ENCODE peak calls at places on chromosomes 1 and 21, in five cellular contexts. Z is GM13976, C is cardiac muscle cell, V is heart left ventricle, N is right lobe of liver. I is an unnamed sample.

GRCh38 chr1:57826535-57826934 is 402.7 kb upstream of the DAB1 start:
- DNase-seq in V (no peak), Z (no peak), C (no peak), N (no peak), I (no peak)

GRCh38 chr21:42515708-42516502 is 2.3 kb downstream of the SLC37A1 start:
- DNase-seq in V (no peak), N (no peak), C (no peak), Z (no peak), I (no peak)

GRCh38 chr1:105172803-105173202 is 1423.1 kb downstream of the AMY1C start:
- DNase-seq in Z (no peak), V (no peak), C (no peak), N (no peak), I (no peak)

GRCh38 chr21:25373126-25374082 is 233.9 kb downstream of the MRPL39 start:
- DNase-seq in C (no peak), N (no peak), Z (no peak), V (no peak), I (no peak)

GRCh38 chr1:92291372-92291999 is 7.3 kb downstream of the GLMN start:
- DNase-seq in C (peak), N (no peak), V (no peak), Z (peak), I (peak)

GRCh38 chr1:211985556-211986264 is 49.6 kb downstream of the INTS7 start:
- DNase-seq in Z (peak), C (no peak), N (no peak), V (no peak), I (no peak)

GRCh38 chr1:93905734-93906133 is 3.5 kb downstream of the GCLM start:
- DNase-seq in Z (no peak), V (no peak), C (peak), N (no peak), I (no peak)

GRCh38 chr1:216723274-216723780 is at the start of gene ESRRG:
- DNase-seq in N (no peak), V (peak), Z (no peak), C (no peak), I (peak)

GRCh38 chr1:15616704-15617172 is 520 bp upstream of the DDI2 start:
- DNase-seq in N (no peak), C (peak), V (peak), Z (peak), I (no peak)

GRCh38 chr1:91768786-91769697 is 116.9 kb downstream of the TGFBR3 start:
- DNase-seq in C (no peak), N (no peak), V (no peak), Z (no peak), I (no peak)

GRCh38 chr1:198088360-198089071 is 68.3 kb upstream of the NEK7 start:
- DNase-seq in Z (peak), V (no peak), N (no peak), C (peak), I (no peak)

DNA sequence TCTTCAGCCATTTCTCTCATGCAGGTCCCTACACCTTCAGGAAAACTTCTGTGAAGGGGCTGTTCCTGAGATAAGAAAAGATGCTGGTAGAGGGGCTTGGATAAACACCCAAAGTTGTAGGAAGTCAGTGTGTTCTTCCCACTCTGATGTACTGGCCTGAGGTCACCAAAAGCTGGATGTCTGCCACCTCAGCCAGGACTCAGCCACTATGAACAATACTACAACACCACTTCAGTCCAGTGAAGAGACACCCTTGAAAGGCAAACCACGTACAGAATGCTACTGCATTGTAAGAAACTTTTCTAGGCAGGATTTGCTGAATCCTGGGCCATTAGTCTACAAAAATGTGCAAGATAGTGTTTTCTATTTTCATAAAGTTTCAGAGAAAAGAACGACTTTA is 2.4 kb downstream of the PTPN14 start:
- DNase-seq in N (no peak), Z (no peak), C (peak), V (peak), I (no peak)
- TF ChIP-seq CTCF in N (no peak), Z (no peak), C (no peak), V (no peak), I (no peak)

GRCh38 chr1:230366504-230366915 is 59.6 kb downstream of the PGBD5 start:
- DNase-seq in Z (no peak), C (no peak), N (no peak), V (no peak), I (no peak)

GRCh38 chr1:230362949-230363348 is 63.2 kb downstream of the PGBD5 start:
- DNase-seq in Z (no peak), N (no peak), V (no peak), C (no peak), I (no peak)

GRCh38 chr1:230368871-230369270 is 57.3 kb downstream of the PGBD5 start:
- DNase-seq in Z (no peak), N (no peak), V (no peak), C (no peak), I (no peak)

GRCh38 chr1:230368363-230368762 is 57.8 kb downstream of the PGBD5 start:
- DNase-seq in Z (no peak), V (no peak), C (no peak), N (no peak), I (no peak)

DNA sequence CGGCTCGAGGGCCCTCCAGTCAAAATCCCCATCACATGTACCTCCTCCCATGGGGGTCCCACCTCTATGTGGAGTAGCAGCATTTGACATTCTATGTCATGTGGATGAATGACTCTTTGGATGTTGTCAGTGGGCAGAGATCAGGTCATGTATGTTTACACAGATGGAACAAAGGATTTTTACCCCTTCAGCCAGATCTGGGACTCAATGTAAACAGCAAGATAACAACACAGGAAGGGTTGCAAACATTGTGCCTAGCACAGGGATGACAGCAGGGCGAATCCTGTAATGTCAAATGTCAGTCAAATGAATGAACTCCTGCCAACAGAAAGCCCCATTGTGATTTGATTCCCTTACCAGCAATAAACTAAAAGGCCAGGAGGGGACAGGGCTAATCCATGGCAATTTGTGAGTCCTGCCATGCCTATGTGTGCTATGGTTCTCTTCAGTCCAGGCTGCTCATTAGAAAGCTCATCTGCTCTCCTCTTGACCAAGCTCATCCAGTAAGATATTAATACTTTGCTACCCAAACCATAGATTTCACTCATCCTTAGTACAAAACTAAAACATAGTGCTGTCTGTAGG is 60.3 kb downstream of the PGBD5 start:
- DNase-seq in V (no peak), Z (no peak), N (no peak), C (no peak), I (no peak)
- TF ChIP-seq CTCF in V (no peak), Z (no peak), N (no peak), C (no peak), I (peak)

GRCh38 chr21:29854795-29855194 is 85.0 kb downstream of the GRIK1 start:
- DNase-seq in N (no peak), V (no peak), C (no peak), Z (no peak), I (no peak)

GRCh38 chr21:29843818-29844217 is 96.0 kb downstream of the GRIK1 start:
- DNase-seq in C (no peak), N (no peak), V (no peak), Z (no peak), I (no peak)

GRCh38 chr21:29851611-29852010 is 88.2 kb downstream of the GRIK1 start:
- DNase-seq in V (no peak), Z (no peak), C (no peak), N (no peak), I (no peak)

DNA sequence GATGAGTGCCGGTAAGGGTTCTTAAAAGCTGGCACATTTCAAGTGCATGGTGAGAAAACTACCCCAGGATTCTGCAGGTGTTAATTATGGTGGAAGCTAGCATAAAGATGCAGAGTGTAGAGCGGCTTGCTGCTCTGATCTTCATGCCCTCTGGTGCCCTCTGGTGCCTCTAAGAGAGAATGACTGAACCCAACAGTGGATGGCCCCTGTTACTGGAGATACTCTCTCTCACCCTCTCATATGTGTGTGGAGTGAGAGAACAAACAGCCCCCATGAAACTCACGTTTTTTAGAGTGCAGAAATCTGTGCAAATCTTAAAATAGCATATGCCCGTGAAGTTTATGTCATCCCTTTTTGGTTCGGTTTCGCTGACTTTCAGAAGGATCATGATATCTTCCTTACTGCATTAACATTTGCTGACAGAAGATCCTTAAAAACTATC is 90.0 kb downstream of the GRIK1 start:
- DNase-seq in V (peak), N (no peak), C (peak), Z (peak), I (peak)
- TF ChIP-seq CTCF in V (peak), N (peak), C (peak), Z (peak), I (peak)

GRCh38 chr21:37557261-37557950 is 190.8 kb downstream of the DYRK1A start:
- DNase-seq in V (no peak), N (no peak), C (no peak), Z (peak), I (no peak)

GRCh38 chr21:37558676-37559204 is 192.2 kb downstream of the DYRK1A start:
- DNase-seq in C (no peak), N (no peak), Z (no peak), V (no peak), I (no peak)

GRCh38 chr21:37554661-37555379 is 188.2 kb downstream of the DYRK1A start:
- DNase-seq in V (no peak), C (no peak), Z (no peak), N (no peak), I (no peak)

GRCh38 chr21:37552496-37553399 is 186.2 kb downstream of the DYRK1A start:
- DNase-seq in Z (no peak), V (peak), C (no peak), N (no peak), I (no peak)

GRCh38 chr21:37555672-37556261 is 189.2 kb downstream of the DYRK1A start:
- DNase-seq in Z (no peak), C (no peak), N (no peak), V (no peak), I (no peak)
- TF ChIP-seq CTCF in Z (no peak), C (no peak), N (no peak), V (no peak), I (no peak)

GRCh38 chr1:183129921-183130675 is 56.0 kb upstream of the LAMC2 start:
- DNase-seq in N (no peak), C (no peak), V (no peak), Z (no peak), I (no peak)
- TF ChIP-seq CTCF in N (no peak), C (no peak), V (no peak), Z (no peak), I (no peak)